ENCODE peak calls at places on chromosome 16, in five cellular contexts. V is neural progenitor cell, Y is OCI-LY7, I is hepatocyte, H is GM23248. X is an unnamed sample.

GRCh38 chr16:47987136-47987535 is 168.7 kb downstream of the ABCC12 start:
- DNase-seq in Y (no peak), V (no peak), I (no peak), H (no peak), X (no peak)

GRCh38 chr16:53041196-53041977 is 11.3 kb downstream of the CHD9NB start:
- DNase-seq in I (peak), V (peak), Y (no peak), H (no peak), X (no peak)

GRCh38 chr16:29678691-29679267 is at the start of gene QPRT:
- DNase-seq in V (peak), I (peak), H (no peak), Y (peak), X (no peak)

GRCh38 chr16:8908779-8909468 is 26.8 kb downstream of the LITAFD start:
- DNase-seq in H (no peak), Y (no peak), V (no peak), I (no peak), X (no peak)

GRCh38 chr16:14496786-14497185 is 133.3 kb downstream of the PARN start:
- DNase-seq in Y (no peak), V (no peak), I (no peak), H (no peak), X (no peak)

GRCh38 chr16:68366062-68366461 is 55.2 kb downstream of the PRMT7 start:
- DNase-seq in I (no peak), H (no peak), V (no peak), Y (no peak), X (no peak)

GRCh38 chr16:46923513-46924295 is 39.5 kb downstream of the GPT2 start:
- DNase-seq in V (no peak), Y (no peak), I (no peak), H (peak), X (no peak)

GRCh38 chr16:74501484-74502479 is 80.5 kb upstream of the CLEC18B start:
- DNase-seq in V (no peak), I (no peak), H (no peak), Y (no peak), X (no peak)

GRCh38 chr16:61150351-61150750 is 885.9 kb downstream of the CDH8 start:
- DNase-seq in V (no peak), H (no peak), I (no peak), Y (no peak), X (no peak)

GRCh38 chr16:74107795-74108610 is 188.6 kb upstream of the PSMD7 start:
- DNase-seq in Y (peak), I (peak), H (peak), V (peak), X (peak)

GRCh38 chr16:31111881-31112466 is 3.8 kb downstream of the BCKDK start:
- DNase-seq in H (no peak), V (no peak), I (peak), Y (no peak), X (no peak)

GRCh38 chr16:9092282-9092962 is 978 bp downstream of the HAPSTR1 start:
- DNase-seq in H (peak), I (peak), V (peak), Y (peak), X (no peak)

GRCh38 chr16:63690961-63691360 is 1430.9 kb downstream of the CDH11 start:
- DNase-seq in I (no peak), V (no peak), Y (no peak), H (no peak), X (no peak)

GRCh38 chr16:84597518-84598390 is 20.1 kb downstream of the COTL1 start:
- DNase-seq in Y (peak), V (no peak), H (no peak), I (no peak), X (no peak)

GRCh38 chr16:80681436-80681835 is 123.0 kb downstream of the CDYL2 start:
- DNase-seq in H (no peak), Y (no peak), I (no peak), V (no peak), X (no peak)

GRCh38 chr16:7113949-7114348 is 218.7 kb upstream of the RBFOX1 start:
- DNase-seq in H (no peak), Y (no peak), I (no peak), V (no peak), X (no peak)

GRCh38 chr16:54285414-54286066 is 1.0 kb downstream of the IRX3 start:
- DNase-seq in Y (no peak), I (no peak), H (peak), V (peak), X (no peak)

GRCh38 chr16:4911831-4912422 is 25.0 kb downstream of the PPL start:
- DNase-seq in Y (no peak), H (peak), V (no peak), I (no peak), X (no peak)

GRCh38 chr16:15490123-15490711 is 55.8 kb downstream of the BMERB1 start:
- DNase-seq in V (no peak), Y (no peak), H (no peak), I (no peak), X (no peak)

GRCh38 chr16:58032710-58033293 is 7.2 kb downstream of the MMP15 start:
- DNase-seq in I (peak), V (no peak), Y (no peak), H (no peak), X (no peak)

GRCh38 chr16:67449739-67450138 is 18.8 kb downstream of the HSD11B2 start:
- DNase-seq in V (no peak), H (no peak), Y (no peak), I (no peak), X (no peak)

GRCh38 chr16:12539185-12539929 is 264.3 kb downstream of the CPPED1 start:
- DNase-seq in I (peak), H (peak), Y (no peak), V (no peak), X (no peak)

GRCh38 chr16:80741716-80742115 is 62.7 kb downstream of the CDYL2 start:
- DNase-seq in H (no peak), I (no peak), V (no peak), Y (no peak), X (no peak)

GRCh38 chr16:8733849-8734540 is 59.6 kb downstream of the ABAT start:
- DNase-seq in Y (no peak), V (no peak), I (no peak), H (no peak), X (no peak)

GRCh38 chr16:56606688-56607618 is 1.4 kb upstream of the MT2A start:
- DNase-seq in I (peak), Y (no peak), H (peak), V (no peak), X (peak)

DNA sequence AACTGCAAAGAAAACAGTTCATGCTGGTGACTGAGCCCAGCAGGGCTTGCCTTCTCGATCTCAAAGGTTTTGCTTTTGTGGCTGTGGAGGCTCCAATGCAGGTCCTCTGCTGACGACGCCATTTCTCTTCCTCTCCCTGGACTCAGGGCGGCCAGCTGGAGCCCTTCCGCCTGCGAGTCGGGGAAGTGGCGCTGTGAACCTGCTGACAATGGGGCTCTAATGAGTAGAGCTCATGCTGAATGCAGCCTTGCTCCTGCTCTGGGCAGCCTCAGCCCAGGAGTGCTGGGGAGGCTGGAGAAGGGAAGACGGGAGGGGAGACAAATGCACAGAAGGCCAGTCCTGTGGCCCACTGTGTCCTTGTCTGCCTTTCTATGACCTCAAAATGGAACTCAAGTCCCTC is 43.8 kb downstream of the VAC14 start:
- DNase-seq in I (no peak), Y (no peak), V (peak), H (no peak), X (no peak)
- TF ChIP-seq EZH2phosphoT487 in I (no peak), Y (no peak), V (no peak), H (no peak), X (no peak)

GRCh38 chr16:3142327-3142726 is 7.5 kb downstream of the ZNF213 start:
- DNase-seq in V (no peak), I (no peak), Y (no peak), H (no peak), X (no peak)

GRCh38 chr16:3142770-3143169 is 7.9 kb downstream of the ZNF213 start:
- DNase-seq in Y (no peak), H (no peak), V (no peak), I (no peak), X (no peak)

GRCh38 chr16:3144331-3144881 is 9.6 kb downstream of the ZNF213 start:
- DNase-seq in H (no peak), I (no peak), V (no peak), Y (no peak), X (no peak)

GRCh38 chr16:3143598-3144330 is 8.9 kb downstream of the ZNF213 start:
- DNase-seq in I (peak), V (no peak), Y (no peak), H (no peak), X (no peak)

DNA sequence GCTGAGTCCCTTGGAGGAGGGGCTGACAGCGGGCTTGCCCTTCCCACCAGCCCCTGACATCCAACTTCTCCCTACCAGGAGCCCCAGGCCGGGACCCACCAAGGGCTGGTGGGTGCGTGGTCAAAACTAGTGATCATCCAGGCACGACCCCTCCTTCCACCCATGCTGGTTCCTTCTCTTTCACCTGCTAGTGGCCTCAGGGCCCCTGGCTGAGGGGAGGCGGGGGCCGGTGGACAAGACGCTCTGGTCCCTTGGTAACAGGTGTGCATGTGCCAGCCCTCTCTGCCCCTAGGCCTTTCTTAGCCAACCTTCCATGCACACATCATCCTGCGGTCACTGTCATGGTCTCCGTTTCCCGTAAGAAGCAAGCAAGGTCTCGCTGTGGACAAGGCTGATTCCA is 8.4 kb downstream of the ZNF213 start:
- DNase-seq in H (no peak), Y (no peak), I (no peak), V (no peak), X (no peak)
- TF ChIP-seq EZH2phosphoT487 in H (no peak), Y (no peak), I (no peak), V (no peak), X (no peak)

DNA sequence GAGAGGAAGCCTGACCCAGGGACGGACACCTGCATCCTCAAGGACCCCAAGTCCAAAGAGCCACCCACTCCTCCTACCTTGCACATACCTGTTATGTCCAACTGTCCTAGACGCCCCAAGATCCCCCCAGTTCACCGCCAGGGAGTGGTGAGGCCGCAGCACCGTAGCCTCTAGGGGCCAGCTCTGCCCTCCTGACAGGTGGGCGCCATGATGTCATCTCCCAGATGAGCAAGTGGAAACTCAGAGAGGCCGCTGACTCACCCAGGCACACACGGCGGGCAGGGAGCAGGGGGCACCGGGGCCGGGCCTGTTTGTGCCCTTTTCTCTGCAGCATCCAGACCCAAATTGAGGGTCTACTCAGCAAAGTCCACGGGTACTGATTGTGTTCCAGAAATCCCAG is 4.8 kb upstream of the ZNF469 start:
- DNase-seq in I (no peak), V (no peak), Y (no peak), H (no peak), X (no peak)
- TF ChIP-seq EZH2phosphoT487 in I (no peak), V (no peak), Y (no peak), H (no peak), X (no peak)

GRCh38 chr16:77422196-77422784 is 12.5 kb downstream of the ADAMTS18 start:
- DNase-seq in V (no peak), I (no peak), H (no peak), Y (no peak), X (no peak)

GRCh38 chr16:77414752-77415231 is 20.0 kb downstream of the ADAMTS18 start:
- DNase-seq in I (no peak), Y (no peak), H (peak), V (no peak), X (no peak)

GRCh38 chr16:77416939-77417480 is 17.8 kb downstream of the ADAMTS18 start:
- DNase-seq in V (no peak), H (no peak), Y (no peak), I (no peak), X (no peak)
- TF ChIP-seq EZH2phosphoT487 in V (no peak), H (no peak), Y (no peak), I (no peak), X (no peak)

X was measured in HCT116.